ENCODE peak calls at places on chromosome 17, in four cellular contexts. V, K, R and M are unnamed samples.

GRCh38 chr17:10081571-10082169 is 116.7 kb downstream of the GAS7 start:
- DNase-seq in V (no peak), R (no peak), K (no peak), M (no peak)

GRCh38 chr17:65530158-65530984 is 31.1 kb downstream of the AXIN2 start:
- DNase-seq in R (no peak), V (no peak), K (no peak), M (no peak)

GRCh38 chr17:73952498-73953205 is 250.8 kb upstream of the RPL38 start:
- DNase-seq in R (no peak), V (no peak), K (peak; percentile 50), M (no peak)

GRCh38 chr17:59829217-59830006 is 63.3 kb downstream of the TUBD1 start:
- DNase-seq in V (peak; percentile 99), K (peak; percentile 60), R (peak; percentile 100), M (peak; percentile 98)

GRCh38 chr17:1890758-1891450 is 61.1 kb downstream of the RPA1 start:
- DNase-seq in K (no peak), V (no peak), R (no peak), M (no peak)

GRCh38 chr17:80822700-80823410 is 168.8 kb upstream of the CHMP6 start:
- DNase-seq in R (no peak), V (no peak), K (peak; percentile 28), M (peak; percentile 62)

GRCh38 chr17:77235370-77236080 is 94.8 kb downstream of the SEC14L1 start:
- DNase-seq in R (peak; percentile 8), K (no peak), V (peak; percentile 76), M (peak; percentile 14)

GRCh38 chr17:66455022-66455547 is 152.7 kb downstream of the PRKCA start:
- DNase-seq in K (no peak), V (no peak), R (no peak), M (no peak)

GRCh38 chr17:46984892-46985291 is 5.8 kb upstream of the RPRML start:
- DNase-seq in K (no peak), R (no peak), V (no peak), M (no peak)

GRCh38 chr17:33266116-33266515 is 27.0 kb downstream of the ASIC2 start:
- DNase-seq in K (no peak), R (no peak), V (no peak), M (no peak)

GRCh38 chr17:66025551-66025950 is 166.4 kb downstream of the CEP112 start:
- DNase-seq in R (peak; percentile 1), K (no peak), V (peak; percentile 36), M (no peak)

GRCh38 chr17:78735832-78736525 is 46.1 kb downstream of the CYTH1 start:
- DNase-seq in R (peak; percentile 92), V (peak; percentile 55), K (peak; percentile 8), M (peak; percentile 56)

GRCh38 chr17:78737332-78737731 is 44.7 kb downstream of the CYTH1 start:
- DNase-seq in R (peak; percentile 87), K (peak; percentile 37), V (peak; percentile 77), M (peak; percentile 61)

GRCh38 chr17:78738245-78738644 is 43.8 kb downstream of the CYTH1 start:
- DNase-seq in K (no peak), V (no peak), R (no peak), M (no peak)

GRCh38 chr17:78734841-78735641 is 47.0 kb downstream of the CYTH1 start:
- DNase-seq in V (no peak), K (peak; percentile 14), R (no peak), M (no peak)

DNA sequence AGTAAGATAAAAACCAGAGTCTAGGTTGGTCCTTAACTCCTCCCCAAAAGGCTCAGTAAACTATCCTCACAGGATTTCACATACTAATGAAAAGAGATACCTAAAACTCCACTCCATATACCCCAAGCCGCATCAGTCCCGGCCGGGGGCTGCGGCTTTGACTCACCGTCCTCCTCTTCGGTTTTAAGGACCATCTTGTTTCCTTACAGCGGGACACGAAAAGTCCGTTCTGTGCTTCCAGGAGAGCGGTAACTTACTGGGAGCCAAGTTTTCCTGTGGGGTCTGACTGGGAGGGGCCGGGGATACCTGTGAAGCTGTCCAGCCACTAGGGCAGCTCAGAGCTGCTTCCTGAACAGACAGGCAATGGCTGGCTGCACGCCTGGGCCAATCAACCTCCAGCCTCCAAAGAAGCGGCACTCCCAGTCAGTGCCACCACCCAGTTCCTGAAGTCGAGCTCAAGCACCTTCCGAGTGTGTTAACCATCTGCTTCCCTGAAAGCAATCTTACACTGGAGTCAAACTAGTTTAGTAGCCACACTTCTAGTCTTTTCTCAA is 45.5 kb downstream of the CYTH1 start:
- DNase-seq in R (peak; percentile 92), K (peak; percentile 56), V (no peak), M (peak; percentile 88)
- TF ChIP-seq CTCF in R (peak; percentile 43), K (no peak), V (no peak), M (peak; percentile 14)

DNA sequence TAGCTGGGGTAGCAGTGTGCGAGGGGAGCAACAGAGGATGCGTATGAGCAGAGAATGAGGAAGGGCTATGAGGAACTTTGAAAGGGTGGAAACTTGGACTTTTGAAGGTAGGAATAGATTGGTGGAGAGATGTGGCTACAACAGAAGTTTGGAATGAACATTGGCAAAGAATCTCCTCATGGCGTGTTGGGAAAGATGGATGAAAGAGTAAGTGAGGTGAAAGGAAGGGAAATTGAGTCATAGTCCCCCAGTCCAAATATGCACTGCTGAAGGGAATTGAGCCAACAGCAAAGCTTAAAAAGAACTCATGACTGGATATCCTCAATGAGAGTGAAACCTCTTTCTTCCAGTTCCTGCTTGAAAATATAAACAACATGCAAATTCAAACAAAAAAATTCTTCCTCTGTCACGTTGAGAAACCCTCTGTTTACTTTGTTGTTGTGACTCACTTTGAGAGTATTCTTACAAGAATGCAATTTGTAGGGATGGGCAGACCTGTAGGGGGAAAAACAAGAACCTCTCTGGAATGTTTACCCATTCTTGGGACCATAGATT is 313.2 kb upstream of the KCNJ16 start:
- DNase-seq in V (peak; percentile 97), R (peak; percentile 99), K (no peak), M (peak; percentile 93)
- TF ChIP-seq CTCF in V (no peak), R (no peak), K (no peak), M (no peak)

DNA sequence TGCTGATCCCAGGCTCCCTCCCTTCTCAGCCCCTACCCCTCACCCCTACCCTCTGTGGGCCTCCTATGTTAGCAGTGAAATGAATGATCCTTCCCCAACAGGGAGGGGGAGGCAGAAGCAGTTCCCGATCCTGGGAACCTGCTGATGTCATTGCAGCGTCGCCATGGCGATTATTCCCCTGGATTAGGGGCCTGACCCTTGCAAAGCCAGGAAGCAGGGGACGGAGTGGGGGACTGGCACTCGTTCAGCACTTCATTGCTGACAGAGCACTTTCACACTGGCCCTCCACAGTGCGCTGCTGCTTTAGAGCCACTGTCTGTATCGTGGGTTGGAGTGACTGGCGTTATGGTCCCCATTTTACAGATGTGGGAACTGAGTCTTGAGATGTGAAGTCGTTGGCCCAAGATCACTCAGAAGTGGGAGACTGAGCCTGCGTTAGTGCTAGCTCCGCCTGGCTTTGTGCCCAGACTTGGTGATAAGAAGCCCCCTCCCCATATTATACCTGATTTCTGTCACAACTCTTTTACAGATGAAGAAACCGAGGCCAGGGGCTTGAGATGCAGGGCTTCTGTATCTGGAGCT is 26.6 kb downstream of the LASP1 start:
- DNase-seq in V (no peak), K (no peak), R (no peak), M (no peak)
- TF ChIP-seq CTCF in V (no peak), K (no peak), R (no peak), M (no peak)

DNA sequence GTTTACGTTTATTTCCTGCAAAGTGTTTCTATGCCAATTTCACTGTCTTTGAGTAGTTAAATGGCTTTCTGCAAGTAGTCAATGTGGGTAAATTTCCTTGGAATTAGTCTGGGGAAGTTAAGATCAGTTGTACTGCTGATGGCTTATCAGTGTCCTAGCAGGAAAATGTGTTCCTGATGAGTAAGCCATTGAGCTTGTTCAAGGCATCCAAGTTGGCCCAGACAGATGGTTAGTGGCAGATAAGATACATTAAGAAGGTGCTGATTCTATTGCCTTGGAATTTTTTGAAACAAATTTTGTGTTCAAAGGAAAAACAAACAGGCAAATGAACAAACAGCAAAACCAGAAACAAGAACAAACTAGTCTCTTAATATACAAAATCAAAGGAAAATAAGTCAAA is 258.4 kb downstream of the MAP2K6 start:
- DNase-seq in K (no peak), V (peak; percentile 74), R (peak; percentile 61), M (no peak)
- TF ChIP-seq CTCF in K (no peak), V (no peak), R (no peak), M (no peak)